ENCODE peak calls at places on chromosomes 7 and 10, in seven cellular contexts. I is NCI-H82; D is CD8-positive, alpha-beta T cell; R is activated T-helper 2 cell treated with anti-CD3 and anti-CD28 coated beads, Interferon-gamma antibody, Interleukin-2, Interleukin-4, amounts not matched to agents 10 μg/mL and 5 μg/mL and 100 μg/mL, durations not matched to agents 14 hours and 24 hours and 36 hours; W is Calu3; K is Panc1; B is PC-3. Z is an unnamed sample.

GRCh38 chr7:149720372-149721083 is 52.9 kb downstream of the ZNF467 start:
- DNase-seq in B (no peak), I (peak), W (peak), D (no peak), R (no peak), K (no peak), Z (peak)

GRCh38 chr10:25017247-25017590 is 807 bp downstream of the THNSL1 start:
- DNase-seq in R (no peak), I (peak), B (peak), W (no peak), K (no peak), D (no peak), Z (no peak)

GRCh38 chr10:84388148-84388547 is 59.8 kb downstream of the CCSER2 start:
- DNase-seq in I (no peak), R (no peak), W (no peak), B (no peak), D (no peak), K (no peak), Z (no peak)

GRCh38 chr10:16518822-16519221 is 2.9 kb downstream of the C1QL3 start:
- DNase-seq in R (no peak), D (no peak), W (no peak), I (peak), B (peak), K (no peak), Z (no peak)

GRCh38 chr10:35961501-35961900 is 319.4 kb upstream of the FZD8 start:
- DNase-seq in B (peak), D (no peak), W (no peak), R (no peak), K (no peak), I (no peak), Z (no peak)

GRCh38 chr7:83921798-83922607 is 272.6 kb downstream of the SEMA3A start:
- DNase-seq in W (no peak), K (no peak), I (peak), D (no peak), B (no peak), R (no peak), Z (peak)

GRCh38 chr10:63515002-63515763 is 6.0 kb upstream of the REEP3 start:
- DNase-seq in I (no peak), R (peak), W (no peak), K (no peak), D (no peak), B (peak), Z (no peak)

GRCh38 chr7:95430864-95431263 is 4.0 kb downstream of the PON2 start:
- DNase-seq in B (peak), D (no peak), W (peak), I (no peak), K (no peak), R (no peak), Z (no peak)

GRCh38 chr10:14158575-14158974 is 172.1 kb downstream of the FRMD4A start:
- DNase-seq in W (no peak), K (no peak), R (no peak), B (no peak), I (no peak), D (no peak), Z (no peak)

GRCh38 chr10:93921338-93921737 is 27.6 kb downstream of the SLC35G1 start:
- DNase-seq in B (no peak), I (peak), D (no peak), R (no peak), K (no peak), W (peak), Z (peak)

GRCh38 chr10:80202934-80203834 is 2.2 kb downstream of the ANXA11 start:
- DNase-seq in I (peak), D (peak), R (peak), W (peak), B (peak), K (no peak), Z (no peak)

GRCh38 chr7:127588697-127589482 is 679 bp downstream of the ARF5 start:
- DNase-seq in B (peak), W (peak), K (no peak), I (peak), D (no peak), R (peak), Z (peak)

GRCh38 chr7:82032899-82033298 is 263.1 kb upstream of the HGF start:
- DNase-seq in B (no peak), D (no peak), K (no peak), R (no peak), I (no peak), W (no peak), Z (no peak)

GRCh38 chr10:3295501-3296005 is 123.0 kb upstream of the PITRM1 start:
- DNase-seq in D (no peak), R (no peak), K (no peak), W (no peak), B (peak), I (no peak), Z (no peak)

GRCh38 chr10:110569736-110570135 is 2.2 kb downstream of the SMC3 start:
- DNase-seq in K (no peak), I (peak), R (no peak), W (no peak), D (no peak), B (no peak), Z (no peak)

GRCh38 chr10:19683965-19684364 is 132.3 kb upstream of the PLXDC2 start:
- DNase-seq in D (no peak), I (no peak), B (no peak), K (no peak), W (no peak), R (no peak), Z (no peak)

GRCh38 chr10:86508217-86508616 is 13.4 kb downstream of the WAPL start:
- DNase-seq in D (no peak), I (no peak), B (no peak), K (no peak), W (no peak), R (no peak), Z (no peak)

GRCh38 chr10:3704565-3705360 is 80.2 kb downstream of the KLF6 start:
- DNase-seq in R (no peak), D (no peak), K (no peak), W (no peak), B (no peak), I (no peak), Z (no peak)

GRCh38 chr10:3217301-3217700 is 44.7 kb upstream of the PITRM1 start:
- DNase-seq in W (no peak), D (no peak), B (peak), I (no peak), K (no peak), R (no peak), Z (no peak)

GRCh38 chr10:93818086-93818485 is 60.4 kb downstream of the LGI1 start:
- DNase-seq in B (no peak), D (no peak), I (peak), W (no peak), K (no peak), R (no peak), Z (peak)

GRCh38 chr7:158534598-158534997 is 53.0 kb downstream of the PTPRN2 start:
- DNase-seq in W (no peak), I (no peak), K (no peak), R (no peak), D (no peak), B (no peak), Z (no peak)

GRCh38 chr10:113499066-113499465 is 53.8 kb upstream of the HABP2 start:
- DNase-seq in I (no peak), W (no peak), B (peak), D (no peak), K (no peak), R (no peak), Z (no peak)

GRCh38 chr10:72229261-72230251 is 13.5 kb upstream of the ASCC1 start:
- DNase-seq in B (no peak), W (no peak), D (no peak), R (no peak), I (no peak), K (no peak), Z (no peak)

GRCh38 chr7:4850262-4850795 is 11.5 kb downstream of the PAPOLB start:
- DNase-seq in D (no peak), W (no peak), I (no peak), K (no peak), R (no peak), B (no peak), Z (no peak)

GRCh38 chr10:53135897-53136253 is 363.3 kb upstream of the MBL2 start:
- DNase-seq in R (no peak), B (no peak), K (no peak), I (no peak), W (no peak), D (no peak), Z (no peak)

GRCh38 chr7:130135208-130136205 is 65.2 kb downstream of the KLHDC10 start:
- DNase-seq in D (no peak), R (no peak), I (no peak), B (no peak), W (no peak), K (no peak), Z (no peak)